ENCODE peak calls at places on chromosomes 5 and 9, in five cellular contexts. One of them, this sample, is unnamed.

GRCh38 chr5:38360323-38361061 is 102.1 kb downstream of the EGFLAM start:
- DNase-seq in stimulated activated naive CD8-positive, alpha-beta T cell treated with anti-CD3 and anti-CD28 coated beads, Interleukin-15, Interleukin-2, amounts not matched to agents 100 U/mL and 50 U/mL, for 24 hours: no peak
- DNase-seq in stimulated activated CD8-positive, alpha-beta memory T cell treated with anti-CD3 and anti-CD28 coated beads, Interleukin-15, amount 100 ng/mL, for 24 hours: no peak
- DNase-seq in stimulated activated CD4-positive, alpha-beta T cell treated with anti-CD3 and anti-CD28 coated beads, Interleukin-1b, Interleukin-23, amount 100 ng/mL, for 1 hour: no peak
- DNase-seq in NCI-H1930: no peak
- DNase-seq in this sample: no peak

GRCh38 chr5:107786424-107786823 is 115.7 kb upstream of the EFNA5 start:
- DNase-seq in stimulated activated naive CD8-positive, alpha-beta T cell treated with anti-CD3 and anti-CD28 coated beads, Interleukin-15, Interleukin-2, amounts not matched to agents 100 U/mL and 50 U/mL, for 24 hours: no peak
- DNase-seq in stimulated activated CD8-positive, alpha-beta memory T cell treated with anti-CD3 and anti-CD28 coated beads, Interleukin-15, amount 100 ng/mL, for 24 hours: no peak
- DNase-seq in stimulated activated CD4-positive, alpha-beta T cell treated with anti-CD3 and anti-CD28 coated beads, Interleukin-1b, Interleukin-23, amount 100 ng/mL, for 1 hour: no peak
- DNase-seq in NCI-H1930: no peak
- DNase-seq in this sample: no peak

GRCh38 chr9:107711528-107711927 is 222.0 kb upstream of the KLF4 start:
- DNase-seq in stimulated activated naive CD8-positive, alpha-beta T cell treated with anti-CD3 and anti-CD28 coated beads, Interleukin-15, Interleukin-2, amounts not matched to agents 100 U/mL and 50 U/mL, for 24 hours: no peak
- DNase-seq in stimulated activated CD8-positive, alpha-beta memory T cell treated with anti-CD3 and anti-CD28 coated beads, Interleukin-15, amount 100 ng/mL, for 24 hours: no peak
- DNase-seq in stimulated activated CD4-positive, alpha-beta T cell treated with anti-CD3 and anti-CD28 coated beads, Interleukin-1b, Interleukin-23, amount 100 ng/mL, for 1 hour: no peak
- DNase-seq in NCI-H1930: no peak
- DNase-seq in this sample: no peak

GRCh38 chr5:79255786-79256557 is 20.0 kb downstream of the JMY start:
- DNase-seq in stimulated activated naive CD8-positive, alpha-beta T cell treated with anti-CD3 and anti-CD28 coated beads, Interleukin-15, Interleukin-2, amounts not matched to agents 100 U/mL and 50 U/mL, for 24 hours: peak
- DNase-seq in stimulated activated CD8-positive, alpha-beta memory T cell treated with anti-CD3 and anti-CD28 coated beads, Interleukin-15, amount 100 ng/mL, for 24 hours: no peak
- DNase-seq in stimulated activated CD4-positive, alpha-beta T cell treated with anti-CD3 and anti-CD28 coated beads, Interleukin-1b, Interleukin-23, amount 100 ng/mL, for 1 hour: no peak
- DNase-seq in NCI-H1930: peak
- DNase-seq in this sample: no peak

GRCh38 chr5:88092358-88092757 is 176.3 kb downstream of the TMEM161B start:
- DNase-seq in stimulated activated naive CD8-positive, alpha-beta T cell treated with anti-CD3 and anti-CD28 coated beads, Interleukin-15, Interleukin-2, amounts not matched to agents 100 U/mL and 50 U/mL, for 24 hours: no peak
- DNase-seq in stimulated activated CD8-positive, alpha-beta memory T cell treated with anti-CD3 and anti-CD28 coated beads, Interleukin-15, amount 100 ng/mL, for 24 hours: no peak
- DNase-seq in stimulated activated CD4-positive, alpha-beta T cell treated with anti-CD3 and anti-CD28 coated beads, Interleukin-1b, Interleukin-23, amount 100 ng/mL, for 1 hour: no peak
- DNase-seq in NCI-H1930: no peak
- DNase-seq in this sample: no peak

GRCh38 chr9:124110307-124110915 is 98.8 kb downstream of the LHX2 start:
- DNase-seq in stimulated activated naive CD8-positive, alpha-beta T cell treated with anti-CD3 and anti-CD28 coated beads, Interleukin-15, Interleukin-2, amounts not matched to agents 100 U/mL and 50 U/mL, for 24 hours: peak
- DNase-seq in stimulated activated CD8-positive, alpha-beta memory T cell treated with anti-CD3 and anti-CD28 coated beads, Interleukin-15, amount 100 ng/mL, for 24 hours: no peak
- DNase-seq in stimulated activated CD4-positive, alpha-beta T cell treated with anti-CD3 and anti-CD28 coated beads, Interleukin-1b, Interleukin-23, amount 100 ng/mL, for 1 hour: no peak
- DNase-seq in NCI-H1930: no peak
- DNase-seq in this sample: no peak

GRCh38 chr9:85524531-85524930 is 217.2 kb downstream of the AGTPBP1 start:
- DNase-seq in stimulated activated naive CD8-positive, alpha-beta T cell treated with anti-CD3 and anti-CD28 coated beads, Interleukin-15, Interleukin-2, amounts not matched to agents 100 U/mL and 50 U/mL, for 24 hours: no peak
- DNase-seq in stimulated activated CD8-positive, alpha-beta memory T cell treated with anti-CD3 and anti-CD28 coated beads, Interleukin-15, amount 100 ng/mL, for 24 hours: no peak
- DNase-seq in stimulated activated CD4-positive, alpha-beta T cell treated with anti-CD3 and anti-CD28 coated beads, Interleukin-1b, Interleukin-23, amount 100 ng/mL, for 1 hour: no peak
- DNase-seq in NCI-H1930: no peak
- DNase-seq in this sample: no peak

GRCh38 chr5:88952344-88952743 is 69.4 kb upstream of the MEF2C start:
- DNase-seq in stimulated activated naive CD8-positive, alpha-beta T cell treated with anti-CD3 and anti-CD28 coated beads, Interleukin-15, Interleukin-2, amounts not matched to agents 100 U/mL and 50 U/mL, for 24 hours: no peak
- DNase-seq in stimulated activated CD8-positive, alpha-beta memory T cell treated with anti-CD3 and anti-CD28 coated beads, Interleukin-15, amount 100 ng/mL, for 24 hours: no peak
- DNase-seq in stimulated activated CD4-positive, alpha-beta T cell treated with anti-CD3 and anti-CD28 coated beads, Interleukin-1b, Interleukin-23, amount 100 ng/mL, for 1 hour: no peak
- DNase-seq in NCI-H1930: peak
- DNase-seq in this sample: no peak

GRCh38 chr5:173925449-173926071 is 37.4 kb downstream of the CPEB4 start:
- DNase-seq in stimulated activated naive CD8-positive, alpha-beta T cell treated with anti-CD3 and anti-CD28 coated beads, Interleukin-15, Interleukin-2, amounts not matched to agents 100 U/mL and 50 U/mL, for 24 hours: peak
- DNase-seq in stimulated activated CD8-positive, alpha-beta memory T cell treated with anti-CD3 and anti-CD28 coated beads, Interleukin-15, amount 100 ng/mL, for 24 hours: no peak
- DNase-seq in stimulated activated CD4-positive, alpha-beta T cell treated with anti-CD3 and anti-CD28 coated beads, Interleukin-1b, Interleukin-23, amount 100 ng/mL, for 1 hour: no peak
- DNase-seq in NCI-H1930: no peak
- DNase-seq in this sample: no peak

GRCh38 chr5:167634432-167634831 is 657.0 kb upstream of the WWC1 start:
- DNase-seq in stimulated activated naive CD8-positive, alpha-beta T cell treated with anti-CD3 and anti-CD28 coated beads, Interleukin-15, Interleukin-2, amounts not matched to agents 100 U/mL and 50 U/mL, for 24 hours: no peak
- DNase-seq in stimulated activated CD8-positive, alpha-beta memory T cell treated with anti-CD3 and anti-CD28 coated beads, Interleukin-15, amount 100 ng/mL, for 24 hours: no peak
- DNase-seq in stimulated activated CD4-positive, alpha-beta T cell treated with anti-CD3 and anti-CD28 coated beads, Interleukin-1b, Interleukin-23, amount 100 ng/mL, for 1 hour: no peak
- DNase-seq in NCI-H1930: no peak
- DNase-seq in this sample: no peak

GRCh38 chr5:135332519-135333150 is 66.4 kb downstream of the MACROH2A1 start:
- DNase-seq in stimulated activated naive CD8-positive, alpha-beta T cell treated with anti-CD3 and anti-CD28 coated beads, Interleukin-15, Interleukin-2, amounts not matched to agents 100 U/mL and 50 U/mL, for 24 hours: no peak
- DNase-seq in stimulated activated CD8-positive, alpha-beta memory T cell treated with anti-CD3 and anti-CD28 coated beads, Interleukin-15, amount 100 ng/mL, for 24 hours: no peak
- DNase-seq in stimulated activated CD4-positive, alpha-beta T cell treated with anti-CD3 and anti-CD28 coated beads, Interleukin-1b, Interleukin-23, amount 100 ng/mL, for 1 hour: no peak
- DNase-seq in NCI-H1930: no peak
- DNase-seq in this sample: no peak

GRCh38 chr9:16308645-16309044 is 561.8 kb downstream of the BNC2 start:
- DNase-seq in stimulated activated naive CD8-positive, alpha-beta T cell treated with anti-CD3 and anti-CD28 coated beads, Interleukin-15, Interleukin-2, amounts not matched to agents 100 U/mL and 50 U/mL, for 24 hours: no peak
- DNase-seq in stimulated activated CD8-positive, alpha-beta memory T cell treated with anti-CD3 and anti-CD28 coated beads, Interleukin-15, amount 100 ng/mL, for 24 hours: no peak
- DNase-seq in stimulated activated CD4-positive, alpha-beta T cell treated with anti-CD3 and anti-CD28 coated beads, Interleukin-1b, Interleukin-23, amount 100 ng/mL, for 1 hour: no peak
- DNase-seq in NCI-H1930: no peak
- DNase-seq in this sample: no peak

GRCh38 chr5:149838881-149839739 is 105.5 kb downstream of the PDE6A start:
- DNase-seq in stimulated activated naive CD8-positive, alpha-beta T cell treated with anti-CD3 and anti-CD28 coated beads, Interleukin-15, Interleukin-2, amounts not matched to agents 100 U/mL and 50 U/mL, for 24 hours: no peak
- DNase-seq in stimulated activated CD8-positive, alpha-beta memory T cell treated with anti-CD3 and anti-CD28 coated beads, Interleukin-15, amount 100 ng/mL, for 24 hours: no peak
- DNase-seq in stimulated activated CD4-positive, alpha-beta T cell treated with anti-CD3 and anti-CD28 coated beads, Interleukin-1b, Interleukin-23, amount 100 ng/mL, for 1 hour: no peak
- DNase-seq in NCI-H1930: no peak
- DNase-seq in this sample: no peak

GRCh38 chr5:197892-198489 is 6.7 kb downstream of the LRRC14B start:
- DNase-seq in stimulated activated naive CD8-positive, alpha-beta T cell treated with anti-CD3 and anti-CD28 coated beads, Interleukin-15, Interleukin-2, amounts not matched to agents 100 U/mL and 50 U/mL, for 24 hours: no peak
- DNase-seq in stimulated activated CD8-positive, alpha-beta memory T cell treated with anti-CD3 and anti-CD28 coated beads, Interleukin-15, amount 100 ng/mL, for 24 hours: no peak
- DNase-seq in stimulated activated CD4-positive, alpha-beta T cell treated with anti-CD3 and anti-CD28 coated beads, Interleukin-1b, Interleukin-23, amount 100 ng/mL, for 1 hour: no peak
- DNase-seq in NCI-H1930: no peak
- DNase-seq in this sample: no peak

GRCh38 chr5:80010754-80011392 is 19.8 kb upstream of the MTX3 start:
- DNase-seq in stimulated activated naive CD8-positive, alpha-beta T cell treated with anti-CD3 and anti-CD28 coated beads, Interleukin-15, Interleukin-2, amounts not matched to agents 100 U/mL and 50 U/mL, for 24 hours: no peak
- DNase-seq in stimulated activated CD8-positive, alpha-beta memory T cell treated with anti-CD3 and anti-CD28 coated beads, Interleukin-15, amount 100 ng/mL, for 24 hours: no peak
- DNase-seq in stimulated activated CD4-positive, alpha-beta T cell treated with anti-CD3 and anti-CD28 coated beads, Interleukin-1b, Interleukin-23, amount 100 ng/mL, for 1 hour: no peak
- DNase-seq in NCI-H1930: no peak
- DNase-seq in this sample: no peak

GRCh38 chr9:78115073-78115472 is 83.5 kb upstream of the GNAQ start:
- DNase-seq in stimulated activated naive CD8-positive, alpha-beta T cell treated with anti-CD3 and anti-CD28 coated beads, Interleukin-15, Interleukin-2, amounts not matched to agents 100 U/mL and 50 U/mL, for 24 hours: no peak
- DNase-seq in stimulated activated CD8-positive, alpha-beta memory T cell treated with anti-CD3 and anti-CD28 coated beads, Interleukin-15, amount 100 ng/mL, for 24 hours: no peak
- DNase-seq in stimulated activated CD4-positive, alpha-beta T cell treated with anti-CD3 and anti-CD28 coated beads, Interleukin-1b, Interleukin-23, amount 100 ng/mL, for 1 hour: no peak
- DNase-seq in NCI-H1930: no peak
- DNase-seq in this sample: no peak

GRCh38 chr5:147162740-147163139 is 72.1 kb upstream of the STK32A start:
- DNase-seq in stimulated activated naive CD8-positive, alpha-beta T cell treated with anti-CD3 and anti-CD28 coated beads, Interleukin-15, Interleukin-2, amounts not matched to agents 100 U/mL and 50 U/mL, for 24 hours: no peak
- DNase-seq in stimulated activated CD8-positive, alpha-beta memory T cell treated with anti-CD3 and anti-CD28 coated beads, Interleukin-15, amount 100 ng/mL, for 24 hours: no peak
- DNase-seq in stimulated activated CD4-positive, alpha-beta T cell treated with anti-CD3 and anti-CD28 coated beads, Interleukin-1b, Interleukin-23, amount 100 ng/mL, for 1 hour: no peak
- DNase-seq in NCI-H1930: no peak
- DNase-seq in this sample: no peak

GRCh38 chr9:72154468-72155281 is 5.4 kb downstream of the GDA start:
- DNase-seq in stimulated activated naive CD8-positive, alpha-beta T cell treated with anti-CD3 and anti-CD28 coated beads, Interleukin-15, Interleukin-2, amounts not matched to agents 100 U/mL and 50 U/mL, for 24 hours: no peak
- DNase-seq in stimulated activated CD8-positive, alpha-beta memory T cell treated with anti-CD3 and anti-CD28 coated beads, Interleukin-15, amount 100 ng/mL, for 24 hours: no peak
- DNase-seq in stimulated activated CD4-positive, alpha-beta T cell treated with anti-CD3 and anti-CD28 coated beads, Interleukin-1b, Interleukin-23, amount 100 ng/mL, for 1 hour: no peak
- DNase-seq in NCI-H1930: no peak
- DNase-seq in this sample: no peak

GRCh38 chr5:82526540-82526939 is 248.4 kb upstream of the RPS23 start:
- DNase-seq in stimulated activated naive CD8-positive, alpha-beta T cell treated with anti-CD3 and anti-CD28 coated beads, Interleukin-15, Interleukin-2, amounts not matched to agents 100 U/mL and 50 U/mL, for 24 hours: no peak
- DNase-seq in stimulated activated CD8-positive, alpha-beta memory T cell treated with anti-CD3 and anti-CD28 coated beads, Interleukin-15, amount 100 ng/mL, for 24 hours: no peak
- DNase-seq in stimulated activated CD4-positive, alpha-beta T cell treated with anti-CD3 and anti-CD28 coated beads, Interleukin-1b, Interleukin-23, amount 100 ng/mL, for 1 hour: no peak
- DNase-seq in NCI-H1930: no peak
- DNase-seq in this sample: no peak

This sample was measured in GOT3.